ENCODE peak calls at places on chromosome 20, in ten cellular contexts. One of them, this sample, is unnamed.
A peak's percentile ranks its signal among the peaks of the same experiment; 100 is the strongest.

GRCh38 chr20:34337982-34338756 is 24.9 kb upstream of the ITCH start:
- DNase-seq in activated naive CD8-positive, alpha-beta T cell treated with anti-CD3 and anti-CD28 coated beads, Interleukin-2, amount 50 U/mL, for 24 hours: no peak
- DNase-seq in GM23338: no peak
- DNase-seq in NCI-H1092: no peak
- DNase-seq in iris pigment epithelial cell: no peak
- DNase-seq in heart left ventricle: no peak
- DNase-seq in activated CD8-positive, alpha-beta T cell treated with anti-CD3 and anti-CD28 coated beads, Interleukin-2, amount 10 ng/mL, durations not matched to agents 7 days and 5 days: no peak
- DNase-seq in ELR: no peak
- DNase-seq in Caki2: no peak
- DNase-seq in AG08395: no peak
- DNase-seq in this sample: no peak

GRCh38 chr20:46588532-46589509 is 38.4 kb upstream of the OCSTAMP start:
- DNase-seq in activated naive CD8-positive, alpha-beta T cell treated with anti-CD3 and anti-CD28 coated beads, Interleukin-2, amount 50 U/mL, for 24 hours: no peak
- DNase-seq in GM23338: no peak
- DNase-seq in NCI-H1092: no peak
- DNase-seq in iris pigment epithelial cell: no peak
- DNase-seq in heart left ventricle: no peak
- DNase-seq in activated CD8-positive, alpha-beta T cell treated with anti-CD3 and anti-CD28 coated beads, Interleukin-2, amount 10 ng/mL, durations not matched to agents 7 days and 5 days: peak; percentile 70
- DNase-seq in ELR: no peak
- DNase-seq in Caki2: no peak
- DNase-seq in AG08395: no peak
- DNase-seq in this sample: no peak

GRCh38 chr20:53214392-53214791 is 242.2 kb downstream of the TSHZ2 start:
- DNase-seq in activated naive CD8-positive, alpha-beta T cell treated with anti-CD3 and anti-CD28 coated beads, Interleukin-2, amount 50 U/mL, for 24 hours: no peak
- DNase-seq in GM23338: no peak
- DNase-seq in NCI-H1092: no peak
- DNase-seq in iris pigment epithelial cell: no peak
- DNase-seq in heart left ventricle: no peak
- DNase-seq in activated CD8-positive, alpha-beta T cell treated with anti-CD3 and anti-CD28 coated beads, Interleukin-2, amount 10 ng/mL, durations not matched to agents 7 days and 5 days: no peak
- DNase-seq in ELR: no peak
- DNase-seq in Caki2: no peak
- DNase-seq in AG08395: no peak
- DNase-seq in this sample: no peak

GRCh38 chr20:42979720-42980119 is 210.0 kb downstream of the PTPRT start:
- DNase-seq in activated naive CD8-positive, alpha-beta T cell treated with anti-CD3 and anti-CD28 coated beads, Interleukin-2, amount 50 U/mL, for 24 hours: no peak
- DNase-seq in GM23338: no peak
- DNase-seq in NCI-H1092: no peak
- DNase-seq in iris pigment epithelial cell: no peak
- DNase-seq in heart left ventricle: no peak
- DNase-seq in activated CD8-positive, alpha-beta T cell treated with anti-CD3 and anti-CD28 coated beads, Interleukin-2, amount 10 ng/mL, durations not matched to agents 7 days and 5 days: no peak
- DNase-seq in ELR: no peak
- DNase-seq in Caki2: no peak
- DNase-seq in AG08395: no peak
- DNase-seq in this sample: no peak

GRCh38 chr20:1734269-1734858 is 76.8 kb upstream of the SIRPG start:
- DNase-seq in activated naive CD8-positive, alpha-beta T cell treated with anti-CD3 and anti-CD28 coated beads, Interleukin-2, amount 50 U/mL, for 24 hours: no peak
- DNase-seq in GM23338: no peak
- DNase-seq in NCI-H1092: no peak
- DNase-seq in iris pigment epithelial cell: no peak
- DNase-seq in heart left ventricle: no peak
- DNase-seq in activated CD8-positive, alpha-beta T cell treated with anti-CD3 and anti-CD28 coated beads, Interleukin-2, amount 10 ng/mL, durations not matched to agents 7 days and 5 days: peak; percentile 62
- DNase-seq in ELR: peak; percentile 37
- DNase-seq in Caki2: peak; percentile 29
- DNase-seq in AG08395: peak; percentile 58
- DNase-seq in this sample: no peak

GRCh38 chr20:25356294-25356933 is 34.2 kb downstream of the ABHD12 start:
- DNase-seq in activated naive CD8-positive, alpha-beta T cell treated with anti-CD3 and anti-CD28 coated beads, Interleukin-2, amount 50 U/mL, for 24 hours: no peak
- DNase-seq in GM23338: peak; percentile 80
- DNase-seq in NCI-H1092: peak; percentile 11
- DNase-seq in iris pigment epithelial cell: no peak
- DNase-seq in heart left ventricle: no peak
- DNase-seq in activated CD8-positive, alpha-beta T cell treated with anti-CD3 and anti-CD28 coated beads, Interleukin-2, amount 10 ng/mL, durations not matched to agents 7 days and 5 days: no peak
- DNase-seq in ELR: no peak
- DNase-seq in Caki2: no peak
- DNase-seq in AG08395: no peak
- DNase-seq in this sample: peak; percentile 65

GRCh38 chr20:36098364-36098763 is 56.2 kb upstream of the EPB41L1 start:
- DNase-seq in activated naive CD8-positive, alpha-beta T cell treated with anti-CD3 and anti-CD28 coated beads, Interleukin-2, amount 50 U/mL, for 24 hours: peak; percentile 4
- DNase-seq in GM23338: no peak
- DNase-seq in NCI-H1092: no peak
- DNase-seq in iris pigment epithelial cell: peak; percentile 47
- DNase-seq in heart left ventricle: no peak
- DNase-seq in activated CD8-positive, alpha-beta T cell treated with anti-CD3 and anti-CD28 coated beads, Interleukin-2, amount 10 ng/mL, durations not matched to agents 7 days and 5 days: no peak
- DNase-seq in ELR: peak; percentile 41
- DNase-seq in Caki2: no peak
- DNase-seq in AG08395: peak; percentile 50
- DNase-seq in this sample: no peak

GRCh38 chr20:56440346-56441007 is 27.9 kb upstream of the RTF2 start:
- DNase-seq in activated naive CD8-positive, alpha-beta T cell treated with anti-CD3 and anti-CD28 coated beads, Interleukin-2, amount 50 U/mL, for 24 hours: peak; percentile 75
- DNase-seq in GM23338: no peak
- DNase-seq in NCI-H1092: no peak
- DNase-seq in iris pigment epithelial cell: peak; percentile 50
- DNase-seq in heart left ventricle: no peak
- DNase-seq in activated CD8-positive, alpha-beta T cell treated with anti-CD3 and anti-CD28 coated beads, Interleukin-2, amount 10 ng/mL, durations not matched to agents 7 days and 5 days: peak; percentile 84
- DNase-seq in ELR: peak; percentile 39
- DNase-seq in Caki2: no peak
- DNase-seq in AG08395: no peak
- DNase-seq in this sample: no peak

GRCh38 chr20:2093200-2093781 is 8.3 kb upstream of the STK35 start:
- DNase-seq in activated naive CD8-positive, alpha-beta T cell treated with anti-CD3 and anti-CD28 coated beads, Interleukin-2, amount 50 U/mL, for 24 hours: peak; percentile 34
- DNase-seq in GM23338: peak; percentile 80
- DNase-seq in NCI-H1092: no peak
- DNase-seq in iris pigment epithelial cell: peak; percentile 8
- DNase-seq in heart left ventricle: no peak
- DNase-seq in activated CD8-positive, alpha-beta T cell treated with anti-CD3 and anti-CD28 coated beads, Interleukin-2, amount 10 ng/mL, durations not matched to agents 7 days and 5 days: peak; percentile 55
- DNase-seq in ELR: peak; percentile 10
- DNase-seq in Caki2: no peak
- DNase-seq in AG08395: no peak
- DNase-seq in this sample: peak; percentile 58

GRCh38 chr20:13008761-13009681 is at the start of gene SPTLC3:
- DNase-seq in activated naive CD8-positive, alpha-beta T cell treated with anti-CD3 and anti-CD28 coated beads, Interleukin-2, amount 50 U/mL, for 24 hours: no peak
- DNase-seq in GM23338: peak; percentile 53
- DNase-seq in NCI-H1092: no peak
- DNase-seq in iris pigment epithelial cell: no peak
- DNase-seq in heart left ventricle: no peak
- DNase-seq in activated CD8-positive, alpha-beta T cell treated with anti-CD3 and anti-CD28 coated beads, Interleukin-2, amount 10 ng/mL, durations not matched to agents 7 days and 5 days: no peak
- DNase-seq in ELR: peak; percentile 40
- DNase-seq in Caki2: peak; percentile 81
- DNase-seq in AG08395: peak; percentile 36
- DNase-seq in this sample: peak; percentile 15

GRCh38 chr20:41956316-41957050 is 338.3 kb upstream of the CHD6 start:
- DNase-seq in activated naive CD8-positive, alpha-beta T cell treated with anti-CD3 and anti-CD28 coated beads, Interleukin-2, amount 50 U/mL, for 24 hours: no peak
- DNase-seq in GM23338: peak; percentile 2
- DNase-seq in NCI-H1092: no peak
- DNase-seq in iris pigment epithelial cell: no peak
- DNase-seq in heart left ventricle: no peak
- DNase-seq in activated CD8-positive, alpha-beta T cell treated with anti-CD3 and anti-CD28 coated beads, Interleukin-2, amount 10 ng/mL, durations not matched to agents 7 days and 5 days: no peak
- DNase-seq in ELR: peak; percentile 0
- DNase-seq in Caki2: no peak
- DNase-seq in AG08395: no peak
- DNase-seq in this sample: peak; percentile 3

GRCh38 chr20:17794400-17794799 is 94.6 kb downstream of the BANF2 start:
- DNase-seq in activated naive CD8-positive, alpha-beta T cell treated with anti-CD3 and anti-CD28 coated beads, Interleukin-2, amount 50 U/mL, for 24 hours: no peak
- DNase-seq in GM23338: no peak
- DNase-seq in NCI-H1092: no peak
- DNase-seq in iris pigment epithelial cell: no peak
- DNase-seq in heart left ventricle: no peak
- DNase-seq in activated CD8-positive, alpha-beta T cell treated with anti-CD3 and anti-CD28 coated beads, Interleukin-2, amount 10 ng/mL, durations not matched to agents 7 days and 5 days: no peak
- DNase-seq in ELR: no peak
- DNase-seq in Caki2: no peak
- DNase-seq in AG08395: no peak
- DNase-seq in this sample: no peak

GRCh38 chr20:55774628-55775027 is 230.7 kb downstream of the CBLN4 start:
- DNase-seq in activated naive CD8-positive, alpha-beta T cell treated with anti-CD3 and anti-CD28 coated beads, Interleukin-2, amount 50 U/mL, for 24 hours: no peak
- DNase-seq in GM23338: no peak
- DNase-seq in NCI-H1092: no peak
- DNase-seq in iris pigment epithelial cell: no peak
- DNase-seq in heart left ventricle: no peak
- DNase-seq in activated CD8-positive, alpha-beta T cell treated with anti-CD3 and anti-CD28 coated beads, Interleukin-2, amount 10 ng/mL, durations not matched to agents 7 days and 5 days: no peak
- DNase-seq in ELR: no peak
- DNase-seq in Caki2: no peak
- DNase-seq in AG08395: no peak
- DNase-seq in this sample: no peak

GRCh38 chr20:2859330-2860121 is 13.8 kb upstream of the PTPRA start:
- DNase-seq in activated naive CD8-positive, alpha-beta T cell treated with anti-CD3 and anti-CD28 coated beads, Interleukin-2, amount 50 U/mL, for 24 hours: no peak
- DNase-seq in GM23338: no peak
- DNase-seq in NCI-H1092: no peak
- DNase-seq in iris pigment epithelial cell: no peak
- DNase-seq in heart left ventricle: no peak
- DNase-seq in activated CD8-positive, alpha-beta T cell treated with anti-CD3 and anti-CD28 coated beads, Interleukin-2, amount 10 ng/mL, durations not matched to agents 7 days and 5 days: no peak
- DNase-seq in ELR: no peak
- DNase-seq in Caki2: no peak
- DNase-seq in AG08395: peak; percentile 86
- DNase-seq in this sample: no peak

GRCh38 chr20:57503035-57503658 is 21.8 kb downstream of the CTCFL start:
- DNase-seq in activated naive CD8-positive, alpha-beta T cell treated with anti-CD3 and anti-CD28 coated beads, Interleukin-2, amount 50 U/mL, for 24 hours: no peak
- DNase-seq in GM23338: no peak
- DNase-seq in NCI-H1092: no peak
- DNase-seq in iris pigment epithelial cell: no peak
- DNase-seq in heart left ventricle: no peak
- DNase-seq in activated CD8-positive, alpha-beta T cell treated with anti-CD3 and anti-CD28 coated beads, Interleukin-2, amount 10 ng/mL, durations not matched to agents 7 days and 5 days: no peak
- DNase-seq in ELR: no peak
- DNase-seq in Caki2: no peak
- DNase-seq in AG08395: no peak
- DNase-seq in this sample: no peak

GRCh38 chr20:57866250-57867106 is 156.7 kb upstream of the PMEPA1 start:
- DNase-seq in activated naive CD8-positive, alpha-beta T cell treated with anti-CD3 and anti-CD28 coated beads, Interleukin-2, amount 50 U/mL, for 24 hours: no peak
- DNase-seq in GM23338: no peak
- DNase-seq in NCI-H1092: no peak
- DNase-seq in iris pigment epithelial cell: no peak
- DNase-seq in heart left ventricle: no peak
- DNase-seq in activated CD8-positive, alpha-beta T cell treated with anti-CD3 and anti-CD28 coated beads, Interleukin-2, amount 10 ng/mL, durations not matched to agents 7 days and 5 days: no peak
- DNase-seq in ELR: no peak
- DNase-seq in Caki2: no peak
- DNase-seq in AG08395: no peak
- DNase-seq in this sample: peak; percentile 27

GRCh38 chr20:18284805-18285533 is 3.4 kb upstream of the ZNF133 start:
- DNase-seq in activated naive CD8-positive, alpha-beta T cell treated with anti-CD3 and anti-CD28 coated beads, Interleukin-2, amount 50 U/mL, for 24 hours: no peak
- DNase-seq in GM23338: peak; percentile 38
- DNase-seq in NCI-H1092: no peak
- DNase-seq in iris pigment epithelial cell: no peak
- DNase-seq in heart left ventricle: no peak
- DNase-seq in activated CD8-positive, alpha-beta T cell treated with anti-CD3 and anti-CD28 coated beads, Interleukin-2, amount 10 ng/mL, durations not matched to agents 7 days and 5 days: no peak
- DNase-seq in ELR: peak; percentile 12
- DNase-seq in Caki2: peak; percentile 37
- DNase-seq in AG08395: no peak
- DNase-seq in this sample: no peak

GRCh38 chr20:38372830-38373229 is 26.5 kb downstream of the LBP start:
- DNase-seq in activated naive CD8-positive, alpha-beta T cell treated with anti-CD3 and anti-CD28 coated beads, Interleukin-2, amount 50 U/mL, for 24 hours: no peak
- DNase-seq in GM23338: no peak
- DNase-seq in NCI-H1092: no peak
- DNase-seq in iris pigment epithelial cell: no peak
- DNase-seq in heart left ventricle: no peak
- DNase-seq in activated CD8-positive, alpha-beta T cell treated with anti-CD3 and anti-CD28 coated beads, Interleukin-2, amount 10 ng/mL, durations not matched to agents 7 days and 5 days: no peak
- DNase-seq in ELR: no peak
- DNase-seq in Caki2: no peak
- DNase-seq in AG08395: no peak
- DNase-seq in this sample: no peak

GRCh38 chr20:5181955-5182354 is 55.1 kb downstream of the CDS2 start:
- DNase-seq in activated naive CD8-positive, alpha-beta T cell treated with anti-CD3 and anti-CD28 coated beads, Interleukin-2, amount 50 U/mL, for 24 hours: no peak
- DNase-seq in GM23338: no peak
- DNase-seq in NCI-H1092: no peak
- DNase-seq in iris pigment epithelial cell: peak; percentile 77
- DNase-seq in heart left ventricle: no peak
- DNase-seq in activated CD8-positive, alpha-beta T cell treated with anti-CD3 and anti-CD28 coated beads, Interleukin-2, amount 10 ng/mL, durations not matched to agents 7 days and 5 days: no peak
- DNase-seq in ELR: peak; percentile 67
- DNase-seq in Caki2: no peak
- DNase-seq in AG08395: peak; percentile 52
- DNase-seq in this sample: no peak

GRCh38 chr20:41574802-41575389 is 43.3 kb downstream of the CHD6 start:
- DNase-seq in activated naive CD8-positive, alpha-beta T cell treated with anti-CD3 and anti-CD28 coated beads, Interleukin-2, amount 50 U/mL, for 24 hours: no peak
- DNase-seq in GM23338: peak; percentile 83
- DNase-seq in NCI-H1092: no peak
- DNase-seq in iris pigment epithelial cell: no peak
- DNase-seq in heart left ventricle: no peak
- DNase-seq in activated CD8-positive, alpha-beta T cell treated with anti-CD3 and anti-CD28 coated beads, Interleukin-2, amount 10 ng/mL, durations not matched to agents 7 days and 5 days: no peak
- DNase-seq in ELR: no peak
- DNase-seq in Caki2: no peak
- DNase-seq in AG08395: no peak
- DNase-seq in this sample: no peak

This sample was measured in H1.